ENCODE peak calls at places on chromosomes 6 and 20, in eight cellular contexts. U is fibroblast of pulmonary artery, K is PC-9, D is GM12865, F is neural progenitor cell, V is AG10803, J is foreskin fibroblast, C is HFF-Myc. O is an unnamed sample.

GRCh38 chr6:150867117-150867516 is 1.6 kb downstream of the MTHFD1L start:
- DNase-seq in V (no peak), K (no peak), C (no peak), J (no peak), U (peak), F (no peak), D (no peak), O (no peak)

GRCh38 chr6:43764767-43765166 is 5.2 kb upstream of the VEGFA start:
- DNase-seq in C (no peak), J (no peak), K (no peak), F (peak), U (no peak), V (no peak), D (no peak), O (no peak)

GRCh38 chr6:128494440-128494839 is 26.0 kb downstream of the PTPRK start:
- DNase-seq in K (no peak), D (no peak), V (no peak), U (no peak), C (no peak), F (peak), J (no peak), O (no peak)

GRCh38 chr6:43243649-43244321 is 504 bp downstream of the TTBK1 start:
- DNase-seq in J (no peak), F (no peak), K (no peak), U (no peak), D (no peak), V (no peak), C (no peak), O (no peak)

GRCh38 chr6:20751293-20751946 is 217.2 kb downstream of the CDKAL1 start:
- DNase-seq in F (no peak), D (no peak), J (peak), U (no peak), K (no peak), C (peak), V (peak), O (no peak)

GRCh38 chr6:2179950-2180349 is 65.5 kb downstream of the GMDS start:
- DNase-seq in F (no peak), V (peak), K (no peak), J (peak), U (peak), C (no peak), D (no peak), O (no peak)

GRCh38 chr20:1893721-1894470 is 1.3 kb upstream of the SIRPA start:
- DNase-seq in V (no peak), F (no peak), C (no peak), K (no peak), U (peak), D (no peak), J (no peak), O (no peak)

GRCh38 chr20:32040142-32040953 is 11.7 kb upstream of the HCK start:
- DNase-seq in U (no peak), C (no peak), D (peak), K (no peak), F (no peak), V (no peak), J (no peak), O (no peak)

GRCh38 chr6:153563001-153563400 is 431.9 kb upstream of the RGS17 start:
- DNase-seq in J (no peak), K (no peak), F (no peak), C (no peak), D (peak), U (no peak), V (no peak), O (no peak)

GRCh38 chr6:35140991-35141720 is at the start of gene TCP11:
- DNase-seq in J (no peak), D (peak), U (no peak), F (no peak), C (no peak), K (no peak), V (peak), O (no peak)

GRCh38 chr6:35321091-35321490 is 21.3 kb upstream of the PPARD start:
- DNase-seq in V (no peak), U (no peak), K (no peak), F (no peak), C (no peak), J (no peak), D (no peak), O (no peak)

DNA sequence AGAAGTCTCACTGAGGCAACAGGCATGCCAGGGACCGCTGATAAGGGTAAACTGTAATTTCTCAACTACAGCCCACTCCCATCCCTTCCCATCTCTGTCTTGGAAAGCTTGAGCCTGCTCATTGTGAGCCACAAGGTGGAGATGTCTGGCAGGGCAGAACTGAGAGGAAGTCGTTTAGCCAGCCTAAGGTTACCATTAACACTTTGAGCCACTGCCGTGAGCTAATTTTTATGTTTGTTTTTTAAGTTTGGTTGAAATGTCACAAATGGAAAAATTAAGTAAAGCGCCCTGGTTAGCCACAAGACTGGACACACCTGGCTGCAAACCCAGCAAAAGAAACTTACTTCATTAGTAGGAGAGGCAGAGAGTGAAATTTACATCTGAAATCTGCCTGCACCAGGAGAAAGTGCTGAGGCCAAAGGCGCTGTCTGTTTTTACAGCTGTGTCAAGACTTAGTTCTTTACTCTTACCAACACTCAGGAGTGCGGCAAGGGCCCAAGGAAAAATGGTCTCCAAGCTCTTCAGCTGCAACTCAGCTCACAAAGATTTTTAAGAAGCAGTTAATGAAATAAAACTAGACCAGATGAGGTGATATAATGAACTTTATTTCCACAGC is 50.0 kb upstream of the FAM83C start:
- DNase-seq in V (no peak), F (peak), C (no peak), J (peak), K (no peak), U (peak), D (no peak), O (no peak)
- TF ChIP-seq CTCF in V (peak), F (peak), C (peak), J (peak), K (no peak), U (peak), D (no peak), O (peak)

GRCh38 chr6:145214570-145214969 is 520.8 kb downstream of the EPM2A start:
- DNase-seq in D (peak), C (no peak), U (peak), F (peak), J (peak), K (no peak), V (peak), O (peak)
- TF ChIP-seq CTCF in D (peak), C (peak), U (peak), F (peak), J (peak), K (peak), V (peak), O (peak)

GRCh38 chr20:35618372-35619131 is 2.9 kb downstream of the SPAG4 start:
- DNase-seq in J (peak), V (peak), F (peak), C (no peak), D (peak), U (peak), K (peak), O (peak)

GRCh38 chr20:35618032-35618371 is 2.4 kb downstream of the SPAG4 start:
- DNase-seq in F (no peak), V (no peak), J (no peak), D (no peak), C (no peak), U (no peak), K (no peak), O (no peak)

GRCh38 chr20:35615667-35616464 is at the start of gene SPAG4:
- DNase-seq in D (peak), V (no peak), C (peak), F (no peak), U (peak), J (peak), K (peak), O (peak)

GRCh38 chr20:35616465-35617396 is 1.1 kb downstream of the SPAG4 start:
- DNase-seq in U (peak), C (peak), V (peak), K (peak), J (peak), F (peak), D (peak), O (peak)

DNA sequence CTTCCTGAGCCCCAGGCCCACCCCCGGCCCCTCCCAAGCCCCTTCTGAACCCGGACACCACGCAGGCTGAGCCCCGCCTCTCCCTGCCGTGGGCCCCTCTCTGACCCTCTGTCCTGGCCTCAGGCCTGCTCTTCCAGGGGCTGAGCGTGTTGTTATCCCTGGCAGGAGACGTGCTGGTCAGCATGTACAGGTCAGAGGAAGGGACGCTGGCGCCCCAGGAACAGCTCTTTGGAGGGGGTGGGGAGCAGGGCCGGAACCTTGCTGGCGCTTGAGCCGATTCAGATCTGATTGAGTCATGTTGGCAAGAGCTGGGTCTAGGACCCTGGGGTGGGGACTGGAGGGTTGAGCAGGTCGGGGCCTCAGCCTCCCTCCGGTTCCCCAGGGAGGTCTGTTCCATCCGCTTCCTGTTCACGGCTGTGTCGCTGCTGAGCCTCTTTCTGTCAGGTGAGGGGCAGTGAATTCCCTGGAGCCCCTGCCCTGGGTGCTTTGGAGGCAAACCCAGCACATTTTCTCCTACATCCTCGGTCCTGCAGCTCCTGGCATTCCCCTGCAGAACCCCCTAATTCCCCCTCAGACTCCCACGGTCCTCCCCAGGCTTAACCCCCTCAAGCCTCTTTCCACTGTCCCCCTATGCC is 1.9 kb downstream of the SPAG4 start:
- DNase-seq in V (peak), J (peak), K (peak), U (peak), C (no peak), F (peak), D (peak), O (peak)
- TF ChIP-seq CTCF in V (peak), J (no peak), K (no peak), U (peak), C (no peak), F (peak), D (peak), O (peak)

GRCh38 chr20:8346898-8347297 is 214.8 kb downstream of the PLCB1 start:
- DNase-seq in U (no peak), D (no peak), C (no peak), V (no peak), J (no peak), K (no peak), F (no peak), O (no peak)
- TF ChIP-seq CTCF in U (no peak), D (no peak), C (no peak), V (no peak), J (no peak), K (no peak), F (no peak), O (no peak)

GRCh38 chr20:59837623-59838394 is 95.6 kb downstream of the SYCP2 start:
- DNase-seq in F (no peak), D (peak), J (no peak), C (no peak), V (no peak), K (no peak), U (no peak), O (no peak)
- TF ChIP-seq CTCF in F (no peak), D (no peak), J (no peak), C (no peak), V (no peak), K (no peak), U (no peak), O (no peak)

O was measured in HFFc6.